ENCODE peak calls at places on chromosome 1, in four cellular contexts. H is GM12864, W is AG08396, D is amniotic stem cell. P is an unnamed sample.

GRCh38 chr1:91478693-91479234 is 21.9 kb upstream of the CDC7 start:
- DNase-seq in H (no peak), W (no peak), D (no peak), P (no peak)

GRCh38 chr1:8424539-8425116 is 106.7 kb downstream of the SLC45A1 start:
- DNase-seq in H (peak; percentile 80), W (no peak), D (no peak), P (peak; percentile 39)

GRCh38 chr1:178724734-178725602 is at the start of gene RALGPS2:
- DNase-seq in H (no peak), W (peak; percentile 85), D (peak; percentile 50), P (peak; percentile 59)

GRCh38 chr1:200628223-200628868 is 7.8 kb upstream of the KIF14 start:
- DNase-seq in H (peak; percentile 78), W (no peak), D (no peak), P (peak; percentile 47)

GRCh38 chr1:192735298-192735697 is 73.5 kb upstream of the RGS2 start:
- DNase-seq in H (no peak), W (no peak), D (no peak), P (no peak)

GRCh38 chr1:50766688-50767087 is 193.4 kb downstream of the FAF1 start:
- DNase-seq in H (no peak), W (no peak), D (no peak), P (no peak)

GRCh38 chr1:175145899-175146298 is 46.7 kb downstream of the KIAA0040 start:
- DNase-seq in H (no peak), W (no peak), D (no peak), P (no peak)

GRCh38 chr1:23214640-23215039 is 2.7 kb downstream of the HTR1D start:
- DNase-seq in H (no peak), W (no peak), D (no peak), P (no peak)

GRCh38 chr1:161196521-161197451 is 2.1 kb downstream of the ADAMTS4 start:
- DNase-seq in H (no peak), W (peak; percentile 57), D (peak; percentile 63), P (no peak)

GRCh38 chr1:153032073-153032472 is 1.1 kb downstream of the SPRR1B start:
- DNase-seq in H (no peak), W (no peak), D (no peak), P (no peak)

GRCh38 chr1:246294263-246294662 is 212.8 kb downstream of the SMYD3 start:
- DNase-seq in H (no peak), W (no peak), D (no peak), P (no peak)

GRCh38 chr1:79259390-79260336 is 253.1 kb upstream of the ADGRL4 start:
- DNase-seq in H (no peak), W (peak; percentile 59), D (peak; percentile 2), P (no peak)

GRCh38 chr1:201563941-201564340 is 25.0 kb downstream of the NAV1 start:
- DNase-seq in H (no peak), W (no peak), D (no peak), P (no peak)

GRCh38 chr1:24635195-24635843 is 7.8 kb upstream of the SRRM1 start:
- DNase-seq in H (no peak), W (peak; percentile 67), D (peak; percentile 75), P (no peak)